ENCODE peak calls at places on chromosomes 4 and X, in five cellular contexts. S is heart left ventricle; P is effector memory CD4-positive, alpha-beta T cell; E is spleen; T is AG04450. B is an unnamed sample. For H3K9me3, the result is how much of the 10 kb centered on the place peaks cover.

GRCh38 chrX:73206366-73206765 is 8.3 kb downstream of the NAP1L2 start:
- DNase-seq in S (no peak), P (no peak), E (no peak), T (no peak), B (no peak)

GRCh38 chr4:154982187-154983047 is 201.3 kb downstream of the RBM46 start:
- DNase-seq in S (peak), P (no peak), E (no peak), T (peak), B (no peak)

GRCh38 chrX:11351375-11352295 is 58.4 kb downstream of the AMELX start:
- DNase-seq in S (peak), P (no peak), E (peak), T (peak), B (no peak)

GRCh38 chrX:41116948-41117347 is 31.7 kb downstream of the USP9X start:
- DNase-seq in S (no peak), P (no peak), E (no peak), T (no peak), B (no peak)

GRCh38 chr4:151811403-151811802 is 50.6 kb upstream of the GATB start:
- DNase-seq in S (no peak), P (no peak), E (no peak), T (no peak), B (no peak)

GRCh38 chr4:7832331-7832730 is 107.3 kb downstream of the AFAP1 start:
- DNase-seq in S (no peak), P (no peak), E (no peak), T (no peak), B (no peak)

GRCh38 chr4:145881991-145882390 is 56.6 kb downstream of the ZNF827 start:
- DNase-seq in S (no peak), P (no peak), E (no peak), T (no peak), B (peak)

GRCh38 chr4:8167815-8168214 is 9.2 kb upstream of the ABLIM2 start:
- DNase-seq in S (no peak), P (no peak), E (no peak), T (no peak), B (no peak)

GRCh38 chr4:184433258-184433892 is 41.0 kb downstream of the IRF2 start:
- DNase-seq in S (no peak), P (no peak), E (no peak), T (no peak), B (no peak)

GRCh38 chr4:10089346-10089745 is 27.3 kb downstream of the WDR1 start:
- DNase-seq in S (peak), P (no peak), E (peak), T (no peak), B (no peak)

GRCh38 chr4:162392938-162393337 is 229.1 kb upstream of the FSTL5 start:
- DNase-seq in S (no peak), P (no peak), E (no peak), T (no peak), B (no peak)

GRCh38 chr4:7828011-7828720 is 111.5 kb downstream of the AFAP1 start:
- DNase-seq in S (peak), P (peak), E (no peak), T (peak), B (no peak)

GRCh38 chrX:67612231-67612630 is 68.4 kb downstream of the AR start:
- DNase-seq in S (no peak), P (no peak), E (no peak), T (peak), B (no peak)

GRCh38 chrX:111095974-111096870 is at the start of gene PAK3:
- DNase-seq in S (peak), P (peak), E (peak), T (peak), B (no peak)

GRCh38 chr4:93147524-93148212 is 680.9 kb upstream of the ATOH1 start:
- DNase-seq in S (no peak), P (no peak), E (no peak), T (no peak), B (no peak)

GRCh38 chr4:1384675-1385372 is 21.4 kb downstream of the NKX1-1 start:
- DNase-seq in S (peak), P (no peak), E (peak), T (no peak), B (no peak)

GRCh38 chrX:65488496-65488895 is 46.1 kb downstream of the LAS1L start:
- DNase-seq in S (no peak), P (no peak), E (no peak), T (no peak), B (no peak)

GRCh38 chrX:47880927-47881326 is 44.2 kb downstream of the ZNF81 start:
- DNase-seq in S (no peak), P (no peak), E (no peak), T (no peak), B (no peak)
- H3K9me3 ChIP-seq in S (under half), P (under half), E (under half), T (under half), B (under half)

GRCh38 chr4:19005211-19005610 is 983.7 kb upstream of the LCORL start:
- DNase-seq in S (no peak), P (no peak), E (no peak), T (peak), B (no peak)

GRCh38 chr4:19002170-19002569 is 980.6 kb upstream of the LCORL start:
- DNase-seq in S (no peak), P (no peak), E (no peak), T (no peak), B (no peak)
- H3K9me3 ChIP-seq in S (under half), P (under half), E (under half), T (under half), B (under half)

DNA sequence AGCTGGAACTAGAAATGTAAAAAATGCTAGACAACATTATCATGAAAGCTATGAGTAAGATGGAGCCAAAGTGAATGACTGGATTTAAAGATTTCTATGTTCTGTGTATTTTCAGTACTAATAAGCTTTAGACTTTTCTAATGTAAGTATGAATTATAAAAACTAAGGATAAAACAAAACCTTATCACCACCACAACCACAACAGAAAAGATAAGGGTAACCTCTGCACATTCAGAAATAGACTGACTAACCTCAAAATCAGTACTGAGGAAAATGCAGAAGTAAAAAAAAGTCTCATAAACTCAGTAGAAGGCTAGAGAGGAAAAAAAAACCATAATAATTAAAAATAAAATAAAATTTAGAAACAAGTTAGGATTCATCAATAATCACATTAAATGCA is 14.9 kb upstream of the UBE2NL start:
- DNase-seq in S (no peak), P (no peak), E (no peak), T (no peak), B (no peak)
- H3K9me3 ChIP-seq in S (under half), P (under half), E (under half), T (under half), B (under half)

GRCh38 chr4:49217492-49217891 is 231.4 kb downstream of the CWH43 start:
- DNase-seq in S (no peak), P (no peak), E (no peak), T (no peak), B (no peak)
- H3K9me3 ChIP-seq in S (under half), P (under half), E (under half), T (half or more), B (under half)

GRCh38 chr4:114558446-114559020 is 40.1 kb upstream of the UGT8 start:
- DNase-seq in S (no peak), P (no peak), E (no peak), T (no peak), B (no peak)
- H3K9me3 ChIP-seq in S (under half), P (under half), E (under half), T (under half), B (under half)

DNA sequence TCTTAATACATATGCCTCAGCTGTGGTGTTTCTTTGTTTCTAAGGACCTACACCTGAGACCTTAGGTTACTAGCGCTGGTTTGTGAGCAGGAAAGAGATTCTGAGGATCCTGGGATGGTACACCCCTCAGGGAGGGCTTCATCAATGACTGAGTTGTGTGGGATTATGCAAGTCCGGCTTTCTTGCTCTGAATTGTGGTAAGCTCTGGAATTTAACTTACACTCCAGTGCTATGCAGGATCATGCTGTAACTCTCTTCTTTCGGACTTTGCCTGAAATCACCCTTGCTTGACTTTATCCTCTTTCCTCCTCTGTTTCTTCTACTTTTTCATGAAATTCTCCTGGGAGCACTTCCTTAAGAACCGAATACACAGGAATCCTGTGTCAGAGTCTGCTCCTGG is 431.5 kb upstream of the BOD1L1 start:
- DNase-seq in S (no peak), P (no peak), E (no peak), T (no peak), B (no peak)
- H3K9me3 ChIP-seq in S (under half), P (under half), E (under half), T (under half), B (under half)

DNA sequence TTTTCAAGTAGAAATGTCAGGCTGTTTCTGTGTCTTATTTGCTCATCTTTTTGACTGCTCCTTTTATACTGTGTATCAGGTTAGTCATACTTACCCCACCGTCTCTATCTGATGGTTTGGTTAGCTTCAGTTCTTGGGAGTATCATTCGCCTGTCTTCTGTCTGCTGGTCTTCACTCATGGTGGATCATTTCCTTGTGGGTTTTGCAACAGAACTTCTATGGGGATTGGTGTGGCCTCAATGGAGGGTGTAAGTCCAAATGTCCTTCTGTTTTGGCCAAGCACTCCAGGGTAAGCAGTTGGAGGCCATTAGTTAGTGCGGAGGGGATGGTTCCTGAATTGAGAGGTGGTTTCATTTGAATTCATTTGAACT is 7.2 kb downstream of the ABCD1 start:
- DNase-seq in S (no peak), P (no peak), E (no peak), T (no peak), B (no peak)
- H3K9me3 ChIP-seq in S (under half), P (under half), E (under half), T (under half), B (under half)